ENCODE peak calls at places on chromosome X, in four cellular contexts. One of them, this sample, is unnamed. For H3K9me3, the result is how much of the 10 kb centered on the place peaks cover.

GRCh38 chrX:21509912-21510311 is 135.7 kb downstream of the CNKSR2 start:
- DNase-seq in SJCRH30: peak
- DNase-seq in right lobe of liver: no peak
- DNase-seq in right cardiac atrium: no peak
- DNase-seq in this sample: no peak

GRCh38 chrX:105701310-105702052 is 120.9 kb upstream of the NRK start:
- DNase-seq in SJCRH30: peak
- DNase-seq in right lobe of liver: no peak
- DNase-seq in right cardiac atrium: no peak
- DNase-seq in this sample: peak

GRCh38 chrX:7586126-7586525 is 256.8 kb upstream of the VCX start:
- DNase-seq in SJCRH30: peak
- DNase-seq in right lobe of liver: no peak
- DNase-seq in right cardiac atrium: no peak
- DNase-seq in this sample: no peak

GRCh38 chrX:100995469-100995868 is 26.0 kb downstream of the ARL13A start:
- DNase-seq in SJCRH30: peak
- DNase-seq in right lobe of liver: no peak
- DNase-seq in right cardiac atrium: no peak
- DNase-seq in this sample: peak

GRCh38 chrX:68232206-68232605 is 201.1 kb downstream of the OPHN1 start:
- DNase-seq in SJCRH30: no peak
- DNase-seq in right lobe of liver: no peak
- DNase-seq in right cardiac atrium: no peak
- DNase-seq in this sample: no peak

GRCh38 chrX:72340572-72340971 is 34.9 kb upstream of the CITED1 start:
- DNase-seq in SJCRH30: peak
- DNase-seq in right lobe of liver: no peak
- DNase-seq in right cardiac atrium: no peak
- DNase-seq in this sample: no peak

GRCh38 chrX:147912093-147912801 is 528 bp downstream of the FMR1 start:
- DNase-seq in SJCRH30: peak
- DNase-seq in right lobe of liver: peak
- DNase-seq in right cardiac atrium: peak
- DNase-seq in this sample: no peak

GRCh38 chrX:103215037-103215767 is at the start of gene BEX4:
- DNase-seq in SJCRH30: peak
- DNase-seq in right lobe of liver: peak
- DNase-seq in right cardiac atrium: peak
- DNase-seq in this sample: peak

GRCh38 chrX:104863466-104863865 is 297.5 kb downstream of the IL1RAPL2 start:
- DNase-seq in SJCRH30: peak
- DNase-seq in right lobe of liver: no peak
- DNase-seq in right cardiac atrium: no peak
- DNase-seq in this sample: no peak

GRCh38 chrX:73581002-73581628 is 18.1 kb downstream of the CHIC1 start:
- DNase-seq in SJCRH30: no peak
- DNase-seq in right lobe of liver: no peak
- DNase-seq in right cardiac atrium: no peak
- DNase-seq in this sample: no peak

GRCh38 chrX:130401415-130402210 is at the start of gene RBMX2:
- DNase-seq in SJCRH30: peak
- DNase-seq in right lobe of liver: peak
- DNase-seq in right cardiac atrium: peak
- DNase-seq in this sample: peak

GRCh38 chrX:130100180-130100579 is 10.1 kb downstream of the ELF4 start:
- DNase-seq in SJCRH30: no peak
- DNase-seq in right lobe of liver: no peak
- DNase-seq in right cardiac atrium: peak
- DNase-seq in this sample: no peak

GRCh38 chrX:42540150-42540549 is 237.8 kb downstream of the PPP1R2C start:
- DNase-seq in SJCRH30: no peak
- DNase-seq in right lobe of liver: no peak
- DNase-seq in right cardiac atrium: no peak
- DNase-seq in this sample: no peak

DNA sequence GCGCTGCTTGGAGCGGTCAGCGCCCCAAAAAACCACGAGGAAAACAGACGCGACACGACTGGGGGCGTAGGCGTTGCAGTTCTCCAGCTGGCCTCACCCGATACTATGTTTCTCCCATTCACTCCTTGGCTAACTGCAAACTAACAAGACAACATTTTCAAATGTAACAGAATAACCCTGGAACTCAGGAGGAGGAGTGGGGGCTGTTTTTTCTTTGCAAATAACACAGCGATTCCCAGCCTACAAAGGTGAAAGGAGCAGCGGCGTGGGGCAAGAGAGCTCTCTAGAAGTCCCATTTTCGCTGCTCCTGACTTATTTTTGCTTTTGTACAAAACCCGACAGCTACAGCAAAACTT is 1.7 kb downstream of the SOX3 start:
- DNase-seq in SJCRH30: no peak
- DNase-seq in right lobe of liver: no peak
- DNase-seq in right cardiac atrium: no peak
- DNase-seq in this sample: no peak
- H3K9me3 ChIP-seq in SJCRH30: under half
- H3K9me3 ChIP-seq in right lobe of liver: under half
- H3K9me3 ChIP-seq in right cardiac atrium: under half
- H3K9me3 ChIP-seq in this sample: under half

GRCh38 chrX:74853255-74853654 is 72.0 kb downstream of the NEXMIF start:
- DNase-seq in SJCRH30: no peak
- DNase-seq in right lobe of liver: no peak
- DNase-seq in right cardiac atrium: no peak
- DNase-seq in this sample: no peak
- H3K9me3 ChIP-seq in SJCRH30: under half
- H3K9me3 ChIP-seq in right lobe of liver: under half
- H3K9me3 ChIP-seq in right cardiac atrium: under half
- H3K9me3 ChIP-seq in this sample: under half

DNA sequence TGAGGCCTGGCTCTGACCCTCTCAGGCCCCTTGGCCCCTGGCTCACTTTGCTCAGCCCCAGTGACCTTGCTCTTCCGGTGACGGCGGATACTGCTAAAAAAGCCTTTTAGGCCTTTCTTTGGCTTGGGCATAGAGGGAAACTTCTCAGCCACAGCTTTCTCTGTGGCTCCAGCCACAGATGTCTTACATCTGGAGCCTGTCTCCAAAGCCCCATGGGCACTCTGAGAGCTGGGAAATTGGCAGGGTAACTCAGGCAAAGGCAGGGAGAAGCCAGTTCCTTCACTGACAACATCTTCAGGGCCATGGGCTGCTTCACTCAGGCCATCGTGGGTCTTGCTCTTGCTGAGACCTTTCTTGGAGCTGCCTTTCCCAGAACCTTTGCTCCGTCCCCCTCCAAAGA is 12.8 kb downstream of the AMER1 start:
- DNase-seq in SJCRH30: no peak
- DNase-seq in right lobe of liver: no peak
- DNase-seq in right cardiac atrium: peak
- DNase-seq in this sample: no peak
- H3K9me3 ChIP-seq in SJCRH30: under half
- H3K9me3 ChIP-seq in right lobe of liver: under half
- H3K9me3 ChIP-seq in right cardiac atrium: under half
- H3K9me3 ChIP-seq in this sample: under half

GRCh38 chrX:155993421-155993820 is 4.1 kb upstream of the IL9R start:
- DNase-seq in SJCRH30: no peak
- DNase-seq in right lobe of liver: no peak
- DNase-seq in right cardiac atrium: no peak
- DNase-seq in this sample: no peak
- H3K9me3 ChIP-seq in SJCRH30: under half
- H3K9me3 ChIP-seq in right lobe of liver: under half
- H3K9me3 ChIP-seq in right cardiac atrium: under half
- H3K9me3 ChIP-seq in this sample: under half

GRCh38 chrX:2376166-2376565 is 124.6 kb downstream of the DHRSX start:
- DNase-seq in SJCRH30: no peak
- DNase-seq in right lobe of liver: no peak
- DNase-seq in right cardiac atrium: no peak
- DNase-seq in this sample: no peak
- H3K9me3 ChIP-seq in SJCRH30: under half
- H3K9me3 ChIP-seq in right lobe of liver: under half
- H3K9me3 ChIP-seq in right cardiac atrium: under half
- H3K9me3 ChIP-seq in this sample: under half